ENCODE peak calls at places on chromosome 7, in five cellular contexts. D, Z, N, E and T are unnamed samples.

GRCh38 chr7:122803323-122803722 is 82.9 kb downstream of the CADPS2 start:
- DNase-seq in D (peak), N (peak), E (peak), Z (peak), T (peak)

GRCh38 chr7:103649052-103649451 is 203.0 kb upstream of the SLC26A5 start:
- DNase-seq in D (no peak), Z (no peak), E (no peak), N (no peak), T (no peak)

GRCh38 chr7:33185786-33186185 is 56.4 kb downstream of the BBS9 start:
- DNase-seq in N (peak), D (peak), E (peak), Z (peak), T (peak)

GRCh38 chr7:135342887-135343286 is 109.2 kb downstream of the STRA8 start:
- DNase-seq in Z (no peak), D (no peak), E (no peak), N (no peak), T (no peak)

GRCh38 chr7:3897430-3898385 is 596.7 kb downstream of the SDK1 start:
- DNase-seq in Z (peak), D (peak), E (peak), N (peak), T (peak)

GRCh38 chr7:55827577-55827976 is 35.0 kb downstream of the SEPTIN14 start:
- DNase-seq in E (no peak), N (no peak), D (no peak), Z (no peak), T (no peak)

GRCh38 chr7:77794000-77794399 is 4.2 kb downstream of the TMEM60 start:
- DNase-seq in D (no peak), Z (no peak), E (no peak), N (no peak), T (no peak)

GRCh38 chr7:28955723-28956607 is 2.2 kb downstream of the TRIL start:
- DNase-seq in N (peak), D (peak), E (no peak), Z (no peak), T (no peak)

GRCh38 chr7:123966936-123967335 is 41.9 kb downstream of the SPAM1 start:
- DNase-seq in N (no peak), D (no peak), E (no peak), Z (peak), T (no peak)

GRCh38 chr7:134364619-134365037 is 47.9 kb upstream of the SLC35B4 start:
- DNase-seq in D (peak), E (peak), Z (peak), N (peak), T (peak)

GRCh38 chr7:16590424-16590823 is 55.1 kb downstream of the ANKMY2 start:
- DNase-seq in Z (peak), D (no peak), E (no peak), N (no peak), T (no peak)

GRCh38 chr7:28408105-28408973 is 4.0 kb upstream of the CREB5 start:
- DNase-seq in N (peak), Z (no peak), D (no peak), E (no peak), T (peak)

GRCh38 chr7:22082886-22083710 is 137.4 kb upstream of the CDCA7L start:
- DNase-seq in D (peak), Z (peak), N (peak), E (peak), T (peak)

GRCh38 chr7:100247152-100247757 is 27.5 kb downstream of the PVRIG start:
- DNase-seq in N (peak), D (peak), E (peak), Z (peak), T (no peak)

GRCh38 chr7:157293413-157293788 is 43.4 kb upstream of the DNAJB6 start:
- DNase-seq in Z (no peak), N (no peak), D (no peak), E (no peak), T (no peak)

GRCh38 chr7:106840342-106840741 is 24.7 kb upstream of the PIK3CG start:
- DNase-seq in D (peak), Z (peak), N (no peak), E (peak), T (no peak)

GRCh38 chr7:8724080-8724718 is 290.8 kb downstream of the NXPH1 start:
- DNase-seq in E (peak), D (no peak), Z (peak), N (peak), T (peak)

GRCh38 chr7:139153832-139154231 is 44.3 kb upstream of the ZC3HAV1 start:
- DNase-seq in E (peak), D (peak), N (no peak), Z (peak), T (peak)

GRCh38 chr7:50265968-50266694 is 38.4 kb upstream of the IKZF1 start:
- DNase-seq in D (no peak), N (no peak), E (no peak), Z (no peak), T (no peak)

GRCh38 chr7:24864214-24864817 is 107.1 kb upstream of the GSDME start:
- DNase-seq in E (no peak), Z (no peak), D (no peak), N (no peak), T (no peak)

GRCh38 chr7:14691597-14692203 is 210.9 kb downstream of the DGKB start:
- DNase-seq in D (peak), E (peak), N (peak), Z (peak), T (peak)

GRCh38 chr7:101059620-101059942 is 25.7 kb upstream of the TRIM56 start:
- DNase-seq in E (no peak), Z (no peak), N (no peak), D (no peak), T (no peak)

GRCh38 chr7:69598081-69598486 is at the start of gene AUTS2:
- DNase-seq in D (peak), E (no peak), N (peak), Z (peak), T (no peak)

GRCh38 chr7:19249281-19249680 is 104.1 kb upstream of the FERD3L start:
- DNase-seq in Z (peak), D (peak), E (no peak), N (peak), T (no peak)

GRCh38 chr7:51324206-51324884 is 7.7 kb upstream of the COBL start:
- DNase-seq in D (no peak), N (peak), E (no peak), Z (no peak), T (no peak)

GRCh38 chr7:104065491-104065890 is 76.0 kb upstream of the RELN start:
- DNase-seq in N (no peak), E (no peak), D (no peak), Z (no peak), T (no peak)

GRCh38 chr7:130897515-130898419 is 163.8 kb upstream of the KLF14 start:
- DNase-seq in N (no peak), Z (no peak), E (peak), D (no peak), T (no peak)